ENCODE peak calls at places on chromosomes 4 and X, in seven cellular contexts. D is effector memory CD4-positive, alpha-beta T cell; M is lower lobe of right lung; T is BE2C; J is RWPE2; S is CD4-positive, alpha-beta T cell; B is endodermal cell. E is an unnamed sample.
A peak's percentile ranks its signal among the peaks of the same experiment; 100 is the strongest.

GRCh38 chrX:3348191-3348590 is 1.7 kb upstream of the MXRA5 start:
- DNase-seq in D (no peak), M (no peak), T (no peak), J (no peak), S (no peak), B (no peak), E (no peak)

GRCh38 chr4:137432431-137432830 is 99.9 kb downstream of the PCDH18 start:
- DNase-seq in D (no peak), M (no peak), T (no peak), J (no peak), S (no peak), B (no peak), E (no peak)

GRCh38 chrX:17692709-17693346 is 44.5 kb upstream of the SCML1 start:
- DNase-seq in D (no peak), M (no peak), T (peak; percentile 33), J (no peak), S (no peak), B (peak; percentile 46), E (no peak)

GRCh38 chrX:103330601-103331397 is 760 bp downstream of the TCEAL7 start:
- DNase-seq in D (no peak), M (no peak), T (no peak), J (no peak), S (no peak), B (peak; percentile 83), E (no peak)

GRCh38 chr4:98939892-98940298 is 11.0 kb upstream of the EIF4E start:
- DNase-seq in D (no peak), M (no peak), T (peak; percentile 10), J (no peak), S (no peak), B (peak; percentile 55), E (no peak)

GRCh38 chr4:22850055-22850454 is 157.3 kb downstream of the GBA3 start:
- DNase-seq in D (no peak), M (no peak), T (no peak), J (no peak), S (no peak), B (no peak), E (no peak)

GRCh38 chr4:182432819-182433218 is 189.6 kb downstream of the TENM3 start:
- DNase-seq in D (no peak), M (no peak), T (no peak), J (no peak), S (no peak), B (no peak), E (no peak)

GRCh38 chrX:108468486-108468885 is 28.8 kb downstream of the COL4A5 start:
- DNase-seq in D (no peak), M (no peak), T (no peak), J (no peak), S (no peak), B (no peak), E (no peak)

GRCh38 chr4:47474799-47475198 is 10.3 kb upstream of the ATP10D start:
- DNase-seq in D (no peak), M (no peak), T (no peak), J (no peak), S (no peak), B (no peak), E (no peak)

GRCh38 chrX:153592966-153593688 is 5.8 kb downstream of the CCNQ start:
- DNase-seq in D (no peak), M (peak; percentile 27), T (peak; percentile 42), J (peak; percentile 1), S (no peak), B (no peak), E (no peak)

GRCh38 chr4:139961344-139961948 is 192.5 kb downstream of the MAML3 start:
- DNase-seq in D (no peak), M (no peak), T (no peak), J (no peak), S (no peak), B (no peak), E (no peak)

GRCh38 chr4:6332042-6332668 is 62.5 kb downstream of the WFS1 start:
- DNase-seq in D (peak; percentile 9), M (no peak), T (peak; percentile 58), J (no peak), S (no peak), B (peak; percentile 88), E (no peak)

GRCh38 chr4:173526034-173526482 is 4.0 kb downstream of the HAND2 start:
- DNase-seq in D (no peak), M (no peak), T (no peak), J (no peak), S (no peak), B (peak; percentile 63), E (no peak)

GRCh38 chr4:76270776-76271175 is 19.3 kb downstream of the FAM47E start:
- DNase-seq in D (no peak), M (no peak), T (no peak), J (no peak), S (no peak), B (no peak), E (no peak)

GRCh38 chr4:150264595-150265141 is 186.4 kb downstream of the DCLK2 start:
- DNase-seq in D (no peak), M (no peak), T (no peak), J (no peak), S (no peak), B (no peak), E (no peak)

GRCh38 chrX:83022020-83022419 is 486.1 kb upstream of the POU3F4 start:
- DNase-seq in D (no peak), M (no peak), T (no peak), J (no peak), S (no peak), B (peak; percentile 53), E (no peak)

GRCh38 chr4:48699470-48699869 is 80.6 kb downstream of the FRYL start:
- DNase-seq in D (no peak), M (no peak), T (no peak), J (no peak), S (no peak), B (no peak), E (no peak)

GRCh38 chrX:91435465-91435864 is 826 bp downstream of the PABPC5 start:
- DNase-seq in D (no peak), M (no peak), T (no peak), J (no peak), S (no peak), B (peak; percentile 63), E (no peak)

GRCh38 chr4:116926631-116927295 is 158.6 kb downstream of the TRAM1L1 start:
- DNase-seq in D (no peak), M (no peak), T (no peak), J (no peak), S (no peak), B (peak; percentile 52), E (no peak)

GRCh38 chr4:67861513-67861912 is 22.3 kb downstream of the TMPRSS11D start:
- DNase-seq in D (no peak), M (no peak), T (no peak), J (no peak), S (no peak), B (no peak), E (no peak)

GRCh38 chr4:147941373-147941772 is 209.5 kb downstream of the ARHGAP10 start:
- DNase-seq in D (no peak), M (no peak), T (no peak), J (no peak), S (no peak), B (no peak), E (no peak)

DNA sequence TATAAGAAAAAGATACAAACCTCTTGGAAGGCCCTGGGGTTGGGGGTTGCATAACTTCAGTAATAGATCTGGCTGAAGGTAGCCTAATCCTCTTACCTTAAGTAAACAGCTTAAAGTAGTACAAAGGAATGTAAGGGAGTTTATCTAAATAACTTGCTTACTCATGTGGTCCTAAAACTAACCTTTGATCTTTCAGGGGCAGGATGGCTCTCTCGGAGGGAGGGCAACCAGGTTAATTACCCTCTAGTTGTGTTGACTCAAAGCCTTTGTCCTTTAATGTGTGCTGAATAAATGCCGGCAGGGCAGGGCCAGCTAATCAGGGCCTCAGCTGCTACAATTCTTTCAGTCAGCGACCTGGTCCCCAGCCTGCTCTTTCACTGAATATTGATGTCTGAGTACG is 822.0 kb upstream of the SLIT2 start:
- DNase-seq in D (no peak), M (no peak), T (no peak), J (no peak), S (no peak), B (peak; percentile 81), E (no peak)
- H3K9me3 ChIP-seq in D (no peaks in the 10 kb centered on the region), M (peaks cover 4% of the 10 kb centered on the region), T (no peaks in the 10 kb centered on the region), J (no peaks in the 10 kb centered on the region), S (peaks cover 12% of the 10 kb centered on the region), B (peaks cover 52% of the 10 kb centered on the region), E (no peaks in the 10 kb centered on the region)

GRCh38 chr4:3598695-3599227 is 66.5 kb upstream of the LRPAP1 start:
- DNase-seq in D (no peak), M (no peak), T (no peak), J (no peak), S (no peak), B (no peak), E (no peak)
- H3K9me3 ChIP-seq in D (no peaks in the 10 kb centered on the region), M (no peaks in the 10 kb centered on the region), T (no peaks in the 10 kb centered on the region), J (no peaks in the 10 kb centered on the region), S (no peaks in the 10 kb centered on the region), B (no peaks in the 10 kb centered on the region), E (no peaks in the 10 kb centered on the region)

GRCh38 chr4:107117726-107118125 is 81.6 kb upstream of the DKK2 start:
- DNase-seq in D (no peak), M (no peak), T (no peak), J (no peak), S (no peak), B (no peak), E (no peak)

GRCh38 chr4:107120661-107121060 is 84.5 kb upstream of the DKK2 start:
- DNase-seq in D (no peak), M (no peak), T (no peak), J (no peak), S (no peak), B (peak; percentile 46), E (no peak)

GRCh38 chr4:107125496-107125895 is 89.4 kb upstream of the DKK2 start:
- DNase-seq in D (no peak), M (no peak), T (no peak), J (no peak), S (no peak), B (no peak), E (no peak)

GRCh38 chr4:107122736-107123135 is 86.6 kb upstream of the DKK2 start:
- DNase-seq in D (no peak), M (no peak), T (no peak), J (no peak), S (no peak), B (no peak), E (no peak)
- H3K9me3 ChIP-seq in D (no peaks in the 10 kb centered on the region), M (no peaks in the 10 kb centered on the region), T (no peaks in the 10 kb centered on the region), J (no peaks in the 10 kb centered on the region), S (no peaks in the 10 kb centered on the region), B (no peaks in the 10 kb centered on the region), E (no peaks in the 10 kb centered on the region)

DNA sequence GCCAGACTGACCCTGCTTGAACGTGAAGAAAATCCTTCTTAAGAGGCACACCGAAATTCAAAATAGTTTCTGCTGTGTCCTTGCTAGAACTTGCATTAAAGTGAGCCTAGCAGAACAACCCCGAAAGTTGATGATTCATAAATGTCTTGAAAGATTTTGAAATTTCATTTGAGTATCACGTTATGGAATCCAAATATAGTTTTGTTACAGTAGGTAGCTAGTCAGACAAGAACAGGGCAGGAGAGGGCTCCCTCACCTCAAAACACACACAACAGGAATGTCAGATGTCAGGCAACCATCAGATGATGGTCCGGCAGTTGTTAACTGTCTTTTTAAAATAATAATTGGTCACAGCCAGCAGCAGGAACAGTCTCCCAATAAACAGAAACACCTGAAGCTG is 259.6 kb upstream of the GNPDA2 start:
- DNase-seq in D (no peak), M (no peak), T (no peak), J (no peak), S (no peak), B (no peak), E (no peak)
- H3K9me3 ChIP-seq in D (no peaks in the 10 kb centered on the region), M (no peaks in the 10 kb centered on the region), T (no peaks in the 10 kb centered on the region), J (no peaks in the 10 kb centered on the region), S (no peaks in the 10 kb centered on the region), B (no peaks in the 10 kb centered on the region), E (no peaks in the 10 kb centered on the region)

E was measured in T-helper 17 cell.